ENCODE peak calls at places on chromosomes 2 and 18, in ten cellular contexts. One of them, this sample, is unnamed.

GRCh38 chr2:61436092-61436491 is 34.8 kb downstream of the USP34 start:
- DNase-seq in CD8-positive, alpha-beta memory T cell: no peak
- DNase-seq in PC-3: no peak
- DNase-seq in stimulated activated CD4-positive, alpha-beta T cell treated with anti-CD3 and anti-CD28 coated beads, Interleukin-2, amount 100 ng/mL, for 24 hours: no peak
- DNase-seq in M059J: no peak
- DNase-seq in activated naive CD8-positive, alpha-beta T cell treated with anti-CD3 and anti-CD28 coated beads, Interleukin-2, amount 50 U/mL, for 24 hours: no peak
- DNase-seq in fibroblast of lung: no peak
- DNase-seq in activated naive CD4-positive, alpha-beta T cell: no peak
- DNase-seq in GM10248: no peak
- DNase-seq in left ventricle myocardium superior: no peak
- DNase-seq in this sample: no peak

GRCh38 chr2:30276455-30276911 is 45.1 kb downstream of the LBH start:
- DNase-seq in CD8-positive, alpha-beta memory T cell: no peak
- DNase-seq in left ventricle myocardium superior: no peak
- DNase-seq in fibroblast of lung: no peak
- DNase-seq in activated naive CD8-positive, alpha-beta T cell treated with anti-CD3 and anti-CD28 coated beads, Interleukin-2, amount 50 U/mL, for 24 hours: peak
- DNase-seq in PC-3: no peak
- DNase-seq in M059J: no peak
- DNase-seq in activated naive CD4-positive, alpha-beta T cell: no peak
- DNase-seq in stimulated activated CD4-positive, alpha-beta T cell treated with anti-CD3 and anti-CD28 coated beads, Interleukin-2, amount 100 ng/mL, for 24 hours: peak
- DNase-seq in GM10248: no peak
- DNase-seq in this sample: no peak

GRCh38 chr18:75582406-75582821 is 154.9 kb upstream of the SMIM21 start:
- DNase-seq in M059J: peak
- DNase-seq in CD8-positive, alpha-beta memory T cell: no peak
- DNase-seq in stimulated activated CD4-positive, alpha-beta T cell treated with anti-CD3 and anti-CD28 coated beads, Interleukin-2, amount 100 ng/mL, for 24 hours: no peak
- DNase-seq in activated naive CD8-positive, alpha-beta T cell treated with anti-CD3 and anti-CD28 coated beads, Interleukin-2, amount 50 U/mL, for 24 hours: no peak
- DNase-seq in PC-3: no peak
- DNase-seq in activated naive CD4-positive, alpha-beta T cell: no peak
- DNase-seq in left ventricle myocardium superior: no peak
- DNase-seq in GM10248: no peak
- DNase-seq in fibroblast of lung: peak
- DNase-seq in this sample: no peak

GRCh38 chr2:188765522-188765921 is 208.7 kb upstream of the COL3A1 start:
- DNase-seq in GM10248: no peak
- DNase-seq in PC-3: peak
- DNase-seq in M059J: peak
- DNase-seq in activated naive CD8-positive, alpha-beta T cell treated with anti-CD3 and anti-CD28 coated beads, Interleukin-2, amount 50 U/mL, for 24 hours: no peak
- DNase-seq in stimulated activated CD4-positive, alpha-beta T cell treated with anti-CD3 and anti-CD28 coated beads, Interleukin-2, amount 100 ng/mL, for 24 hours: no peak
- DNase-seq in left ventricle myocardium superior: no peak
- DNase-seq in activated naive CD4-positive, alpha-beta T cell: no peak
- DNase-seq in CD8-positive, alpha-beta memory T cell: no peak
- DNase-seq in fibroblast of lung: peak
- DNase-seq in this sample: no peak

GRCh38 chr2:11430729-11431128 is 35.2 kb downstream of the E2F6 start:
- DNase-seq in stimulated activated CD4-positive, alpha-beta T cell treated with anti-CD3 and anti-CD28 coated beads, Interleukin-2, amount 100 ng/mL, for 24 hours: no peak
- DNase-seq in activated naive CD8-positive, alpha-beta T cell treated with anti-CD3 and anti-CD28 coated beads, Interleukin-2, amount 50 U/mL, for 24 hours: no peak
- DNase-seq in CD8-positive, alpha-beta memory T cell: no peak
- DNase-seq in activated naive CD4-positive, alpha-beta T cell: no peak
- DNase-seq in fibroblast of lung: no peak
- DNase-seq in left ventricle myocardium superior: no peak
- DNase-seq in PC-3: no peak
- DNase-seq in M059J: no peak
- DNase-seq in GM10248: no peak
- DNase-seq in this sample: no peak

GRCh38 chr2:122078451-122078850 is 323.0 kb downstream of the TSN start:
- DNase-seq in activated naive CD4-positive, alpha-beta T cell: no peak
- DNase-seq in M059J: no peak
- DNase-seq in stimulated activated CD4-positive, alpha-beta T cell treated with anti-CD3 and anti-CD28 coated beads, Interleukin-2, amount 100 ng/mL, for 24 hours: no peak
- DNase-seq in activated naive CD8-positive, alpha-beta T cell treated with anti-CD3 and anti-CD28 coated beads, Interleukin-2, amount 50 U/mL, for 24 hours: no peak
- DNase-seq in left ventricle myocardium superior: no peak
- DNase-seq in GM10248: no peak
- DNase-seq in PC-3: no peak
- DNase-seq in fibroblast of lung: no peak
- DNase-seq in CD8-positive, alpha-beta memory T cell: no peak
- DNase-seq in this sample: no peak

GRCh38 chr18:48975817-48976649 is 25.3 kb upstream of the SMAD7 start:
- DNase-seq in stimulated activated CD4-positive, alpha-beta T cell treated with anti-CD3 and anti-CD28 coated beads, Interleukin-2, amount 100 ng/mL, for 24 hours: peak
- DNase-seq in CD8-positive, alpha-beta memory T cell: peak
- DNase-seq in activated naive CD8-positive, alpha-beta T cell treated with anti-CD3 and anti-CD28 coated beads, Interleukin-2, amount 50 U/mL, for 24 hours: peak
- DNase-seq in activated naive CD4-positive, alpha-beta T cell: peak
- DNase-seq in PC-3: peak
- DNase-seq in left ventricle myocardium superior: peak
- DNase-seq in fibroblast of lung: peak
- DNase-seq in M059J: peak
- DNase-seq in GM10248: peak
- DNase-seq in this sample: peak

GRCh38 chr2:2887772-2888387 is 489.7 kb downstream of the EIPR1 start:
- DNase-seq in M059J: no peak
- DNase-seq in left ventricle myocardium superior: no peak
- DNase-seq in fibroblast of lung: no peak
- DNase-seq in PC-3: no peak
- DNase-seq in GM10248: no peak
- DNase-seq in CD8-positive, alpha-beta memory T cell: no peak
- DNase-seq in activated naive CD4-positive, alpha-beta T cell: no peak
- DNase-seq in activated naive CD8-positive, alpha-beta T cell treated with anti-CD3 and anti-CD28 coated beads, Interleukin-2, amount 50 U/mL, for 24 hours: no peak
- DNase-seq in stimulated activated CD4-positive, alpha-beta T cell treated with anti-CD3 and anti-CD28 coated beads, Interleukin-2, amount 100 ng/mL, for 24 hours: no peak
- DNase-seq in this sample: peak

GRCh38 chr2:63590621-63591408 is 2.1 kb downstream of the MDH1 start:
- DNase-seq in activated naive CD8-positive, alpha-beta T cell treated with anti-CD3 and anti-CD28 coated beads, Interleukin-2, amount 50 U/mL, for 24 hours: no peak
- DNase-seq in PC-3: no peak
- DNase-seq in stimulated activated CD4-positive, alpha-beta T cell treated with anti-CD3 and anti-CD28 coated beads, Interleukin-2, amount 100 ng/mL, for 24 hours: no peak
- DNase-seq in CD8-positive, alpha-beta memory T cell: no peak
- DNase-seq in left ventricle myocardium superior: peak
- DNase-seq in activated naive CD4-positive, alpha-beta T cell: no peak
- DNase-seq in fibroblast of lung: peak
- DNase-seq in GM10248: no peak
- DNase-seq in M059J: no peak
- DNase-seq in this sample: no peak

GRCh38 chr2:239600650-239601049 is 199.8 kb upstream of the HDAC4 start:
- DNase-seq in activated naive CD8-positive, alpha-beta T cell treated with anti-CD3 and anti-CD28 coated beads, Interleukin-2, amount 50 U/mL, for 24 hours: no peak
- DNase-seq in CD8-positive, alpha-beta memory T cell: no peak
- DNase-seq in PC-3: no peak
- DNase-seq in GM10248: no peak
- DNase-seq in stimulated activated CD4-positive, alpha-beta T cell treated with anti-CD3 and anti-CD28 coated beads, Interleukin-2, amount 100 ng/mL, for 24 hours: no peak
- DNase-seq in activated naive CD4-positive, alpha-beta T cell: no peak
- DNase-seq in fibroblast of lung: no peak
- DNase-seq in left ventricle myocardium superior: no peak
- DNase-seq in M059J: no peak
- DNase-seq in this sample: peak

GRCh38 chr2:141501743-141502142 is 629.1 kb downstream of the LRP1B start:
- DNase-seq in stimulated activated CD4-positive, alpha-beta T cell treated with anti-CD3 and anti-CD28 coated beads, Interleukin-2, amount 100 ng/mL, for 24 hours: no peak
- DNase-seq in left ventricle myocardium superior: no peak
- DNase-seq in activated naive CD4-positive, alpha-beta T cell: no peak
- DNase-seq in CD8-positive, alpha-beta memory T cell: no peak
- DNase-seq in fibroblast of lung: no peak
- DNase-seq in PC-3: no peak
- DNase-seq in M059J: no peak
- DNase-seq in activated naive CD8-positive, alpha-beta T cell treated with anti-CD3 and anti-CD28 coated beads, Interleukin-2, amount 50 U/mL, for 24 hours: no peak
- DNase-seq in GM10248: no peak
- DNase-seq in this sample: no peak

GRCh38 chr2:101520246-101520645 is 45.3 kb upstream of the RFX8 start:
- DNase-seq in M059J: peak
- DNase-seq in activated naive CD4-positive, alpha-beta T cell: no peak
- DNase-seq in GM10248: no peak
- DNase-seq in activated naive CD8-positive, alpha-beta T cell treated with anti-CD3 and anti-CD28 coated beads, Interleukin-2, amount 50 U/mL, for 24 hours: no peak
- DNase-seq in stimulated activated CD4-positive, alpha-beta T cell treated with anti-CD3 and anti-CD28 coated beads, Interleukin-2, amount 100 ng/mL, for 24 hours: no peak
- DNase-seq in left ventricle myocardium superior: no peak
- DNase-seq in fibroblast of lung: peak
- DNase-seq in CD8-positive, alpha-beta memory T cell: no peak
- DNase-seq in PC-3: peak
- DNase-seq in this sample: no peak

GRCh38 chr18:13681701-13682100 is 44.7 kb downstream of the FAM210A start:
- DNase-seq in activated naive CD8-positive, alpha-beta T cell treated with anti-CD3 and anti-CD28 coated beads, Interleukin-2, amount 50 U/mL, for 24 hours: no peak
- DNase-seq in GM10248: no peak
- DNase-seq in left ventricle myocardium superior: no peak
- DNase-seq in CD8-positive, alpha-beta memory T cell: no peak
- DNase-seq in activated naive CD4-positive, alpha-beta T cell: no peak
- DNase-seq in stimulated activated CD4-positive, alpha-beta T cell treated with anti-CD3 and anti-CD28 coated beads, Interleukin-2, amount 100 ng/mL, for 24 hours: no peak
- DNase-seq in M059J: no peak
- DNase-seq in PC-3: no peak
- DNase-seq in fibroblast of lung: no peak
- DNase-seq in this sample: no peak

GRCh38 chr2:55550368-55551102 is 31.0 kb downstream of the CFAP36 start:
- DNase-seq in activated naive CD4-positive, alpha-beta T cell: no peak
- DNase-seq in fibroblast of lung: peak
- DNase-seq in PC-3: peak
- DNase-seq in left ventricle myocardium superior: no peak
- DNase-seq in M059J: peak
- DNase-seq in CD8-positive, alpha-beta memory T cell: no peak
- DNase-seq in GM10248: no peak
- DNase-seq in activated naive CD8-positive, alpha-beta T cell treated with anti-CD3 and anti-CD28 coated beads, Interleukin-2, amount 50 U/mL, for 24 hours: no peak
- DNase-seq in stimulated activated CD4-positive, alpha-beta T cell treated with anti-CD3 and anti-CD28 coated beads, Interleukin-2, amount 100 ng/mL, for 24 hours: no peak
- DNase-seq in this sample: no peak

GRCh38 chr18:50097702-50098101 is 97.2 kb downstream of the MYO5B start:
- DNase-seq in PC-3: peak
- DNase-seq in fibroblast of lung: no peak
- DNase-seq in stimulated activated CD4-positive, alpha-beta T cell treated with anti-CD3 and anti-CD28 coated beads, Interleukin-2, amount 100 ng/mL, for 24 hours: no peak
- DNase-seq in CD8-positive, alpha-beta memory T cell: no peak
- DNase-seq in activated naive CD4-positive, alpha-beta T cell: no peak
- DNase-seq in left ventricle myocardium superior: no peak
- DNase-seq in M059J: no peak
- DNase-seq in activated naive CD8-positive, alpha-beta T cell treated with anti-CD3 and anti-CD28 coated beads, Interleukin-2, amount 50 U/mL, for 24 hours: no peak
- DNase-seq in GM10248: no peak
- DNase-seq in this sample: no peak